ENCODE peak calls at places on chromosomes 1 and 21, in seven cellular contexts. F is BJ, H is AG10803, U is foreskin fibroblast, O is tibial nerve, C is body of pancreas, B is adrenal gland. A is an unnamed sample.

GRCh38 chr1:47207811-47208373 is 18.1 kb upstream of the PDZK1IP1 start:
- DNase-seq in O (no peak), B (no peak), U (no peak), C (no peak), H (no peak), F (no peak), A (peak)

GRCh38 chr1:112373841-112374240 is 22.2 kb upstream of the CTTNBP2NL start:
- DNase-seq in U (no peak), O (no peak), C (no peak), H (no peak), B (no peak), F (no peak), A (no peak)

GRCh38 chr1:27149084-27149483 is 5.8 kb downstream of the SLC9A1 start:
- DNase-seq in C (no peak), O (no peak), B (no peak), U (no peak), F (no peak), H (no peak), A (no peak)

GRCh38 chr1:174877208-174877673 is 122.5 kb upstream of the CACYBP start:
- DNase-seq in B (no peak), O (no peak), F (no peak), H (no peak), U (no peak), C (peak), A (no peak)

GRCh38 chr1:182602945-182603645 is 1.1 kb downstream of the RGS16 start:
- DNase-seq in O (no peak), C (no peak), H (peak), F (no peak), B (no peak), U (no peak), A (no peak)

GRCh38 chr1:244836598-244836997 is 1.1 kb downstream of the COX20 start:
- DNase-seq in U (no peak), O (no peak), F (no peak), B (no peak), H (peak), C (no peak), A (no peak)

GRCh38 chr1:16189921-16190499 is 22.4 kb downstream of the ARHGEF19 start:
- DNase-seq in O (no peak), U (no peak), H (no peak), B (no peak), C (no peak), F (no peak), A (no peak)

GRCh38 chr1:157088607-157089006 is 11.0 kb downstream of the ETV3L start:
- DNase-seq in H (no peak), B (no peak), F (no peak), C (no peak), U (no peak), O (no peak), A (no peak)

GRCh38 chr1:8816831-8817412 is 518 bp downstream of the RERE start:
- DNase-seq in U (no peak), H (peak), B (peak), O (no peak), C (peak), F (no peak), A (no peak)

GRCh38 chr21:35026617-35027557 is 22.2 kb downstream of the RUNX1 start:
- DNase-seq in U (no peak), F (no peak), O (no peak), H (peak), C (no peak), B (peak), A (no peak)

GRCh38 chr1:219433471-219434131 is 179.3 kb downstream of the ZC3H11B start:
- DNase-seq in F (no peak), O (no peak), B (no peak), H (no peak), U (no peak), C (peak), A (no peak)

GRCh38 chr1:66368261-66368660 is 165.7 kb upstream of the SGIP1 start:
- DNase-seq in B (no peak), C (no peak), H (peak), F (no peak), U (no peak), O (no peak), A (no peak)

GRCh38 chr1:2025491-2025981 is 6.4 kb downstream of the GABRD start:
- DNase-seq in O (no peak), B (peak), C (no peak), U (no peak), F (no peak), H (no peak), A (no peak)

GRCh38 chr1:113783254-113784103 is 24.2 kb upstream of the PHTF1 start:
- DNase-seq in H (peak), B (peak), U (no peak), F (no peak), O (no peak), C (peak), A (no peak)

GRCh38 chr1:9494936-9495758 is 44.1 kb upstream of the SLC25A33 start:
- DNase-seq in C (peak), F (no peak), B (peak), H (peak), U (no peak), O (peak), A (no peak)

GRCh38 chr1:51572365-51572764 is 44.5 kb upstream of the OSBPL9 start:
- DNase-seq in C (no peak), H (no peak), O (no peak), U (no peak), B (no peak), F (no peak), A (no peak)

GRCh38 chr1:53317651-53318539 is 10.0 kb downstream of the LRP8 start:
- DNase-seq in C (no peak), H (no peak), B (no peak), F (no peak), U (no peak), O (no peak), A (no peak)

GRCh38 chr21:27570306-27570868 is 603.5 kb upstream of the ADAMTS5 start:
- DNase-seq in H (peak), B (peak), F (peak), C (peak), O (peak), U (peak), A (no peak)

DNA sequence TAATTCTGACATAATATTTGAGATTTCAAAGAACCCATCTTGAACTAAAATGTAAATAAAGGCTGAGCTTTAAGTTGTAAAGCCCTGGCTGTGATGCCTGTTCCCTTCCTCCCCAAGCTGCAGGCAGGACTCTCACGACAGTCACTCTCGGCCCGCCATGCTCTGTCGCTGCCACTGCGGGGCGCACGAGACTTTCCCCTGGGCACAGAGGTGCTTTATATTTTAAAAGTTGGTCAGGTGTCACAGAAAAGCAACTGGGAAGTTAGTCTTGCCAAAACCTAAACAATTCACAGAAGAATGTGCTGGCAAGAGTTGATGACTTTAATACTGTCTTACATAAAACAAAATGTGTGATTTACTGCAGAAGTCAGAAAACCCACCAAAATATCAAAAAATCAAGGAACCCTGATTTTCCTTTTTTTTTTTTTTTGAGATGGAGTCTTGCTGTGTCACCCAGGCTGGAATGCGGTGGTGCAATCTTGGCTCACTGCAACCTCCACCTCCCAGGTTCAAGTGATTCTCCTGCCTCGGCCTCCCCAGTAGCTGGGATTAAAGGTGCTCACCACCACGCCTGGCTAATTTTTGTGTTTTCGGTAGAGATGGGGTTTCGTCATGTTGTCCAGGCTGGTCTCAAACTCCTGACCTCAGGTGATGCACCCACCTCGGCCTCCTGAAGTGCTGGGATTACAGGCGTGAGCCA is 10.7 kb downstream of the LRRC47 start:
- DNase-seq in F (no peak), H (no peak), B (peak), U (no peak), C (no peak), O (no peak), A (no peak)
- TF ChIP-seq CTCF in F (peak), H (no peak), B (peak), U (peak), C (no peak), O (no peak), A (no peak)

DNA sequence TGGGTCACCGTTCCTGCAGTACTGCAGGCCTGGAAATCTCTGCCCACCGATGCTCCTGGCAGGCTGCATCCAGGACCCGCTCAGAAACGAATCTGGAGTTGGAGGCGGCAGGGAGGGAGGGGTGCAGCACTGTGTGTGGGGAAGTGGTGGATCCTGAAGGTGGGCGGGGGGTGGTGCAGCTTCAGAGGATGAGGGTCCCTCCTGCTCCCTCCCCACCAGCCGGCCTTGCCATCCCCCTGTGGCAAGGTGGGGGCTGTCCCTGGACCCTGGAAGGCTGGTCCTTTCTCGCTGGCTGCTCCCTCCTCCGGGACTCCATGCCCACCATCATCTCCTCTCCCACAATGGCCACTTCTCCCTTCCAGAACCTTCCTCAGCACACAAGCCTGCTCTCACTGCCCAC is 60.4 kb downstream of the B3GALT5 start:
- DNase-seq in O (no peak), B (no peak), C (no peak), U (no peak), H (no peak), F (no peak), A (peak)
- H3K4me3 ChIP-seq in O (no peak), B (no peak), C (no peak), U (no peak), H (no peak), F (no peak), A (no peak)

GRCh38 chr1:239951518-239952130 is 140.1 kb upstream of the FMN2 start:
- DNase-seq in F (no peak), C (peak), B (peak), H (peak), O (peak), U (peak), A (no peak)
- TF ChIP-seq CTCF in F (peak), C (peak), B (peak), H (peak), O (peak), U (peak), A (peak)

GRCh38 chr21:41878831-41879189 is 334 bp downstream of the PRDM15 start:
- DNase-seq in H (peak), U (peak), C (peak), O (peak), B (peak), F (no peak), A (no peak)

GRCh38 chr21:41877901-41878830 is 978 bp downstream of the PRDM15 start:
- DNase-seq in C (peak), U (peak), O (no peak), F (no peak), B (peak), H (peak), A (no peak)

GRCh38 chr21:41881051-41881450 is 1.9 kb upstream of the PRDM15 start:
- DNase-seq in H (no peak), U (no peak), B (no peak), O (no peak), F (no peak), C (no peak), A (no peak)

GRCh38 chr21:41879190-41879998 is at the start of gene PRDM15:
- DNase-seq in C (peak), O (peak), F (no peak), U (peak), H (peak), B (peak), A (peak)

GRCh38 chr21:41880153-41880552 is 1.0 kb upstream of the PRDM15 start:
- DNase-seq in H (no peak), U (no peak), B (no peak), O (no peak), C (no peak), F (no peak), A (no peak)
- H3K4me3 ChIP-seq in H (peak), U (no peak), B (no peak), O (no peak), C (no peak), F (no peak), A (peak)

DNA sequence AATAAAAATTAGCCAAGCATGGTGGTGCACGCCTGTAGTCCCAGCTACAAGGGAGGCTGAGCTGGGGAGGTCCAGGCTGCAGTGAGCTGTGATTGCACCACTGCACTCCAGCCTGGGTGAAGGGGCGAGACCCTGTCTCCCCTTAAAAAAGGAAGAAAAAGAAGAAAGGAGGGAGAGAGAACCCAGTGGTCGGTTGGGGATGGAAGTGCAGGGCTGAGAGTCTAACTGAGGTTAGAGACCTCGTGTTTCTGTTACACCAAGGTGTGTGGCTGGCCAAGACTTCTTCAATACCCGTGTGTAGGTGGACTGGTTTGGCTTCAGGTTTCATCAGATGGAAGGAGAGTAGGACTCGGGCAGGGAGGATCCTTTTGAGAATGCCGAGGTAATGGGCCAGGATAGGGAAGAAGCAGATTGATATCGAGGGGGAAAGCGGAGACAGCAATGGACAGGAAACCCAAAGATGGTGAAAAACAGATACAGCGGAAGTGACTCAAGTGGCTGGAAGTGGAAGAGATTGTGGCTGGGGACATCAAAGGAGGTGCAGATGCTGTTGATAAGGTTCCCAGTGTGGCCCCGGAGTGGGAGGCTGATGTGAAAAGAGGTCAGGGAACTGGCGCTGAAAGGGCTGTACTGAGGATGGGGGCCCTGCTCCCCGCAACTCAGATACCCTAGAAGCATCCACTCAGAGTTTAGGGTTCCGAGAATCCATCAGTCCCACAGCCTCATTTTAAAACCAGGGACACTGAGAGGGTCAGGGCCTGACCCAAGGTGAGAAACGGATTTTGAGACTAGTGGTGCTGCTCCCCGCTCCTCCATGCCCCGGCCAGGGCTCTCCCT is 681 bp upstream of the UBXN10 start:
- DNase-seq in C (no peak), U (no peak), F (no peak), B (no peak), O (no peak), H (no peak), A (no peak)
- TF ChIP-seq CTCF in C (no peak), U (no peak), F (no peak), B (no peak), O (no peak), H (no peak), A (no peak)

DNA sequence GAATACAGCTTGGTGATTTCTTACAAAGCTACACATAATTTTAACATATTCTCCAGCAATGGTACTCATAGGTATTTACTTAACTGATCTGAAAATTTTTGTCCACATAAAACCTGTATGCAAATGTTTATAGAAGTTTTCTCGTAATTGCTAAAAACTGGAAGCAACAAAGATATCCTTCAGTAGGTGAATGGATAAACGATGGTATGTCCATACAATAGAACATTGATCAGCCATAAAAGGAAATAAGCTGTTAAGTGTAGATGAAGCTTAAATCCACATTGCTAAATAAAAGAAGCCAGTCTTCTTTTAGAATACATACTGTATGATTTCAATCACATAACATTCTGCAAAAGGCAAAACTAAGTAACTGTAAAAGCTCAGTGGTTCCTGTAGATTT is 224.8 kb upstream of the DPYD start:
- DNase-seq in O (no peak), B (no peak), C (no peak), F (no peak), U (no peak), H (no peak), A (no peak)
- H3K4me3 ChIP-seq in O (no peak), B (no peak), C (no peak), F (no peak), U (no peak), H (no peak), A (no peak)

GRCh38 chr1:155688318-155689121 is at the start of the genes DAP3 and YY1AP1:
- DNase-seq in B (peak), O (peak), U (peak), H (peak), F (peak), C (peak), A (peak)
- TF ChIP-seq CTCF in B (peak), O (peak), U (no peak), H (no peak), F (no peak), C (no peak), A (peak)

GRCh38 chr1:246428542-246429308 is 78.4 kb downstream of the SMYD3 start:
- DNase-seq in F (peak), H (peak), B (no peak), C (no peak), U (peak), O (no peak), A (no peak)
- H3K4me3 ChIP-seq in F (no peak), H (no peak), B (no peak), C (no peak), U (peak), O (no peak), A (no peak)

DNA sequence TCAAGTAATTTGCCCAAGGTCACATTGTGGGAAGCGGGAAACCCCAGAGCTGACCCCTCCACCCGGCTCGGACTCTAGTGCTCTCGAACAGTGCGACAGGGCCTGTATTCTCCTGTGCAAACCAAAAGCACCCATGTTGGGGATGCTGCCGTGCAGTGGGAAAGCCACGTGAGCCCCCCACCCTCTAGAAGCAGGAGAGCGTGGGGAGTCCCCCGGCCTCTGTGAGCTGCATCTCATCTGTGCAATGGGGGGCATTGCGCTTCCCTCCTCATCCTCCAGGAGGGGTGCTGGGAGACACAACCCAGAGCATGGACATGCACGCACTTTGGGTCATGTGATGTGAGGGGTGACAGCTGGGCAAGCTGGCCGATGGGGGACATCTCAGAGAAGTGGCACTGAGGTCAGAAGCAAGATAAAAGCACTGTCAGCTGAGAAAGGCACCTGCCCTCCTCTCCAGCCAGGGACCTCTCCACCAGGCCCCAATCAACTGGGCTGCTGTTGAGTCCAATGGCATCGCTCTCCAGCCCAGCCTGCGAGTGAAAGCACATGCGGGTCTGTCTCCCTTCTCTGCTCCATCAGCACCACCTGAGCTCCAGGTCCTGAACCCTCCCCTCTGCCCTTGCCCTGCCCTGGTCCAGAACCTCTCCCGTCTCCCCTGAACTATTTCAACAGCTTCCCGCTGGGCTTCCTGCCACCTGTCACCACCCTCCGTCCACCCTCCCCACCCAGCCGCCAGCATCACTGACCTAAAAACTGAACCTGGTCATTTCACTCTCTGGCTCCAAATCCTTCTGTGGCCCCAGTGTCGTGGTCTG is 76.4 kb upstream of the IFFO2 start:
- DNase-seq in H (no peak), B (no peak), U (no peak), F (no peak), C (no peak), O (no peak), A (no peak)
- TF ChIP-seq CTCF in H (no peak), B (no peak), U (no peak), F (no peak), C (no peak), O (no peak), A (no peak)

GRCh38 chr1:17538428-17539130 is 919 bp upstream of the ARHGEF10L start:
- DNase-seq in B (no peak), F (no peak), C (no peak), H (no peak), U (no peak), O (no peak), A (peak)
- H3K4me3 ChIP-seq in B (no peak), F (no peak), C (no peak), H (peak), U (no peak), O (peak), A (peak)

A was measured in ascending aorta.